ENCODE peak calls at places on chromosomes 16 and 17, in four cellular contexts. O is mammary epithelial cell, L is T follicular helper cell, R is KG1. D is an unnamed sample.

GRCh38 chr17:5238333-5238732 is 3.7 kb upstream of the SCIMP start:
- DNase-seq in O (no peak), L (no peak), R (no peak), D (no peak)

GRCh38 chr17:21464611-21465021 is 88.5 kb downstream of the KCNJ12 start:
- DNase-seq in R (no peak), L (no peak), O (no peak), D (no peak)

GRCh38 chr17:8275421-8276290 is 12.8 kb upstream of the RANGRF start:
- DNase-seq in O (no peak), R (no peak), L (no peak), D (no peak)

GRCh38 chr16:30028438-30029093 is 2.5 kb downstream of the TLCD3B start:
- DNase-seq in O (no peak), L (no peak), R (no peak), D (no peak)

GRCh38 chr17:2178798-2179505 is 124.0 kb downstream of the HIC1 start:
- DNase-seq in O (no peak), L (no peak), R (no peak), D (no peak)

GRCh38 chr17:61799812-61800484 is 63.4 kb downstream of the BRIP1 start:
- DNase-seq in L (no peak), O (no peak), R (no peak), D (no peak)

GRCh38 chr17:12230411-12230810 is 209.7 kb downstream of the MAP2K4 start:
- DNase-seq in R (no peak), L (no peak), O (no peak), D (no peak)

GRCh38 chr16:66692341-66692740 is 4.2 kb downstream of the CMTM4 start:
- DNase-seq in R (no peak), O (peak), L (no peak), D (no peak)

D was measured in Panc1.